ENCODE peak calls at places on chromosome 5, in six cellular contexts. One of them, this sample, is unnamed.
A peak's percentile ranks its signal among the peaks of the same experiment; 100 is the strongest.

GRCh38 chr5:126937796-126938195 is 92.6 kb downstream of the MARCHF3 start:
- DNase-seq in tibial nerve: no peak
- DNase-seq in lower leg skin: no peak
- DNase-seq in lower lobe of right lung: no peak
- DNase-seq in right lobe of liver: no peak
- DNase-seq in MM.1S: no peak
- DNase-seq in this sample: no peak

GRCh38 chr5:150513375-150514309 is 5.7 kb downstream of the NDST1 start:
- DNase-seq in tibial nerve: no peak
- DNase-seq in lower leg skin: no peak
- DNase-seq in lower lobe of right lung: no peak
- DNase-seq in right lobe of liver: no peak
- DNase-seq in MM.1S: no peak
- DNase-seq in this sample: no peak

GRCh38 chr5:109611505-109611904 is 78.2 kb upstream of the MAN2A1 start:
- DNase-seq in tibial nerve: no peak
- DNase-seq in lower leg skin: no peak
- DNase-seq in lower lobe of right lung: no peak
- DNase-seq in right lobe of liver: no peak
- DNase-seq in MM.1S: no peak
- DNase-seq in this sample: no peak

GRCh38 chr5:4375640-4376039 is 764.5 kb upstream of the ADAMTS16 start:
- DNase-seq in tibial nerve: no peak
- DNase-seq in lower leg skin: no peak
- DNase-seq in lower lobe of right lung: no peak
- DNase-seq in right lobe of liver: no peak
- DNase-seq in MM.1S: peak; percentile 11
- DNase-seq in this sample: no peak

GRCh38 chr5:132812123-132812948 is 766 bp upstream of the SOWAHA start:
- DNase-seq in tibial nerve: no peak
- DNase-seq in lower leg skin: no peak
- DNase-seq in lower lobe of right lung: no peak
- DNase-seq in right lobe of liver: no peak
- DNase-seq in MM.1S: no peak
- DNase-seq in this sample: no peak

GRCh38 chr5:136016945-136017530 is 11.8 kb upstream of the TGFBI start:
- DNase-seq in tibial nerve: no peak
- DNase-seq in lower leg skin: no peak
- DNase-seq in lower lobe of right lung: no peak
- DNase-seq in right lobe of liver: no peak
- DNase-seq in MM.1S: no peak
- DNase-seq in this sample: peak; percentile 65

GRCh38 chr5:1388383-1388967 is 43.6 kb upstream of the CLPTM1L start:
- DNase-seq in tibial nerve: no peak
- DNase-seq in lower leg skin: no peak
- DNase-seq in lower lobe of right lung: no peak
- DNase-seq in right lobe of liver: no peak
- DNase-seq in MM.1S: no peak
- DNase-seq in this sample: no peak

GRCh38 chr5:125883223-125883622 is 540.0 kb upstream of the GRAMD2B start:
- DNase-seq in tibial nerve: no peak
- DNase-seq in lower leg skin: no peak
- DNase-seq in lower lobe of right lung: no peak
- DNase-seq in right lobe of liver: no peak
- DNase-seq in MM.1S: no peak
- DNase-seq in this sample: no peak

GRCh38 chr5:105506692-105507277 is 1944.2 kb upstream of the NUDT12 start:
- DNase-seq in tibial nerve: no peak
- DNase-seq in lower leg skin: no peak
- DNase-seq in lower lobe of right lung: no peak
- DNase-seq in right lobe of liver: no peak
- DNase-seq in MM.1S: peak; percentile 16
- DNase-seq in this sample: no peak

GRCh38 chr5:164002214-164002613 is 496.8 kb downstream of the MAT2B start:
- DNase-seq in tibial nerve: no peak
- DNase-seq in lower leg skin: no peak
- DNase-seq in lower lobe of right lung: no peak
- DNase-seq in right lobe of liver: no peak
- DNase-seq in MM.1S: peak; percentile 23
- DNase-seq in this sample: no peak

GRCh38 chr5:148969291-148969690 is 93.6 kb downstream of the SH3TC2 start:
- DNase-seq in tibial nerve: no peak
- DNase-seq in lower leg skin: no peak
- DNase-seq in lower lobe of right lung: no peak
- DNase-seq in right lobe of liver: no peak
- DNase-seq in MM.1S: no peak
- DNase-seq in this sample: no peak
- TF ChIP-seq CTCF in tibial nerve: no peak
- TF ChIP-seq CTCF in lower leg skin: no peak
- TF ChIP-seq CTCF in lower lobe of right lung: no peak
- TF ChIP-seq CTCF in right lobe of liver: no peak
- TF ChIP-seq CTCF in MM.1S: no peak
- TF ChIP-seq CTCF in this sample: no peak

DNA sequence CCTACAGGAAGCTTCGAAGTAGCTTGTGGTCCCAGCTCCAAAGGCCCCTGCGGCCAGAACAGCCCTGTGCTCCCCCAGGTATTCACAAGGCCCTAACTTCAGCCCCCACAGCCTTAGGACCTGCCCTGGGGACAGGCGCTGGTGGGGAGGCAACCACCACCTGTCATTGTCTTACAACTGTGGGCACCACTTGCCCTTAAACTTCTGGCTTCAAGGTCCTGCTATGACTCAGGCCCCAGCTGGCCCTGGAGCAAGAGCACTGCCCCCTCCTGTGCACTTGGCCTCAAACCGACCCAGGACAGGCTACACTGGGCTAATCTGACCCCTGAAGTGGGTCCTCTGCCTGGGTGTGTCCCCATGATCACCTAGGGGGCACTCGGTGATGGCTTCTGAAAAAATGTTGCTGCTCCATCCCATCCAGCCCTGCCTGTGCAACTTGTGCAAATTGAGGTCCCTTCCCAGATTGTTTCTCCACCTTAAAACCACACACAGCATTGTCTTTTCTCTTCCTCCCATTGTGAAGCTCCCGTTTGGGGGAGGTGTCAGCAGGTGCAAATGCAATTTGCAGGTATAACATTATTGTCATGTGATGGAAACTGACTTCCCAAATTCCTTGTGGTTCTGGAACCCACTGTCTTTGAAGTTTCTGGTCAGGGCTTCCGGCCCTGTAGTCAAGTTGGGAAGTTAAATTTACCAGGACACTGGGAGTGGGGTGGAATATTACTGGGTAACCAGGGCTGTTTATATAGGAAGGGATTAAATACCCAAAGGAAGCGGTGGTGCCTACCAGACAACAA is 1.1 kb upstream of the PROB1 start:
- DNase-seq in tibial nerve: no peak
- DNase-seq in lower leg skin: no peak
- DNase-seq in lower lobe of right lung: no peak
- DNase-seq in right lobe of liver: no peak
- DNase-seq in MM.1S: no peak
- DNase-seq in this sample: no peak
- TF ChIP-seq CTCF in tibial nerve: no peak
- TF ChIP-seq CTCF in lower leg skin: no peak
- TF ChIP-seq CTCF in lower lobe of right lung: no peak
- TF ChIP-seq CTCF in right lobe of liver: no peak
- TF ChIP-seq CTCF in MM.1S: no peak
- TF ChIP-seq CTCF in this sample: no peak

GRCh38 chr5:43396762-43397304 is 15.4 kb downstream of the CCL28 start:
- DNase-seq in tibial nerve: peak; percentile 19
- DNase-seq in lower leg skin: peak; percentile 43
- DNase-seq in lower lobe of right lung: peak; percentile 80
- DNase-seq in right lobe of liver: peak; percentile 77
- DNase-seq in MM.1S: peak; percentile 11
- DNase-seq in this sample: no peak

GRCh38 chr5:43401827-43402226 is 10.4 kb downstream of the CCL28 start:
- DNase-seq in tibial nerve: no peak
- DNase-seq in lower leg skin: no peak
- DNase-seq in lower lobe of right lung: no peak
- DNase-seq in right lobe of liver: no peak
- DNase-seq in MM.1S: no peak
- DNase-seq in this sample: no peak

DNA sequence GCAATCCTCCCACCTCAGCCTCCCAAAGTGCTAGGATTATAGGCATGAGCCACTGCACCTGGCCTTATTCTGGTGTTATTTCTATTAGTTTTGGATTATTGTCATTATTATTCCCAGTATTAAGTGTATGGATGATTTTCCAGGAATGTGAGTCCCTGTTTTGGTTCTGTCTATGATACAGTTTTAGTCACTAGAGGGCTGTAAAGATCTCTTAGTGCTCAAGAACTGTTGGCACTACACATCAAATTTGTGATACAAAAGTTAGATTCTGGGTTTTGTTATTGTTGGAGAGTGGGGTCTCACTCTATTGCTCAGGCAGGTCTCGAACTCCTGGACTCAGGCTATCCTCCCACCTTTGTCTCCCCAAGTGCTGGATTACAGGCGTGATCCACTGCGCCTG is 12.1 kb downstream of the CCL28 start:
- DNase-seq in tibial nerve: no peak
- DNase-seq in lower leg skin: no peak
- DNase-seq in lower lobe of right lung: no peak
- DNase-seq in right lobe of liver: no peak
- DNase-seq in MM.1S: no peak
- DNase-seq in this sample: no peak
- TF ChIP-seq CTCF in tibial nerve: peak; percentile 11
- TF ChIP-seq CTCF in lower leg skin: no peak
- TF ChIP-seq CTCF in lower lobe of right lung: no peak
- TF ChIP-seq CTCF in right lobe of liver: peak; percentile 56
- TF ChIP-seq CTCF in MM.1S: no peak
- TF ChIP-seq CTCF in this sample: no peak

GRCh38 chr5:115389799-115390382 is 93.4 kb upstream of the CCDC112 start:
- DNase-seq in tibial nerve: no peak
- DNase-seq in lower leg skin: no peak
- DNase-seq in lower lobe of right lung: peak; percentile 59
- DNase-seq in right lobe of liver: no peak
- DNase-seq in MM.1S: no peak
- DNase-seq in this sample: no peak
- TF ChIP-seq CTCF in tibial nerve: no peak
- TF ChIP-seq CTCF in lower leg skin: no peak
- TF ChIP-seq CTCF in lower lobe of right lung: peak; percentile 39
- TF ChIP-seq CTCF in right lobe of liver: no peak
- TF ChIP-seq CTCF in MM.1S: peak; percentile 8
- TF ChIP-seq CTCF in this sample: no peak

GRCh38 chr5:31481531-31481930 is 50.4 kb downstream of the DROSHA start:
- DNase-seq in tibial nerve: no peak
- DNase-seq in lower leg skin: no peak
- DNase-seq in lower lobe of right lung: no peak
- DNase-seq in right lobe of liver: no peak
- DNase-seq in MM.1S: no peak
- DNase-seq in this sample: no peak

GRCh38 chr5:31492824-31493223 is 39.1 kb downstream of the DROSHA start:
- DNase-seq in tibial nerve: no peak
- DNase-seq in lower leg skin: no peak
- DNase-seq in lower lobe of right lung: no peak
- DNase-seq in right lobe of liver: no peak
- DNase-seq in MM.1S: no peak
- DNase-seq in this sample: no peak

GRCh38 chr5:31485376-31486207 is 46.3 kb downstream of the DROSHA start:
- DNase-seq in tibial nerve: no peak
- DNase-seq in lower leg skin: no peak
- DNase-seq in lower lobe of right lung: no peak
- DNase-seq in right lobe of liver: no peak
- DNase-seq in MM.1S: no peak
- DNase-seq in this sample: no peak

DNA sequence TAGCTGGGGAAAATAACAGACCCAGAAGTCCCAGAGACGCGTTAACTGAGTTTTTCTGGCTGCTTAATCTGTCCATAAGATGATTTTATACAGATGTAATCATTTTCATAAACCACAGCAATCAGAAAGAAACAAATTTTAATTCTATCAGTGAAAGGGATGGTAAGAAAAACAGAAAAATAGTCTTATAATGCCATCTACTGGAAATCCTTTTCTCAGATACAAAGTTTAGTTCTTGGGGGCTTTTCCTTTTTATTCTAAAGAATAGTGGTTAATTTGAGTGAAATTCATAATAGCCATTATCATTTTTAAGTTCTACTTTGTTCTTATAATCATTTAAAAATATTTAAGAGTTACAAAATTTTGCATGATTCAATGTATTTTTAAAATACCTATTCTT is 44.4 kb downstream of the DROSHA start:
- DNase-seq in tibial nerve: no peak
- DNase-seq in lower leg skin: no peak
- DNase-seq in lower lobe of right lung: no peak
- DNase-seq in right lobe of liver: no peak
- DNase-seq in MM.1S: no peak
- DNase-seq in this sample: no peak
- TF ChIP-seq CTCF in tibial nerve: no peak
- TF ChIP-seq CTCF in lower leg skin: no peak
- TF ChIP-seq CTCF in lower lobe of right lung: no peak
- TF ChIP-seq CTCF in right lobe of liver: no peak
- TF ChIP-seq CTCF in MM.1S: no peak
- TF ChIP-seq CTCF in this sample: no peak

GRCh38 chr5:39264528-39264927 is 45.2 kb upstream of the FYB1 start:
- DNase-seq in tibial nerve: no peak
- DNase-seq in lower leg skin: no peak
- DNase-seq in lower lobe of right lung: no peak
- DNase-seq in right lobe of liver: no peak
- DNase-seq in MM.1S: peak; percentile 85
- DNase-seq in this sample: no peak
- TF ChIP-seq CTCF in tibial nerve: no peak
- TF ChIP-seq CTCF in lower leg skin: no peak
- TF ChIP-seq CTCF in lower lobe of right lung: no peak
- TF ChIP-seq CTCF in right lobe of liver: no peak
- TF ChIP-seq CTCF in MM.1S: no peak
- TF ChIP-seq CTCF in this sample: no peak

GRCh38 chr5:57950616-57951228 is 468.1 kb upstream of the ACTBL2 start:
- DNase-seq in tibial nerve: no peak
- DNase-seq in lower leg skin: no peak
- DNase-seq in lower lobe of right lung: no peak
- DNase-seq in right lobe of liver: no peak
- DNase-seq in MM.1S: no peak
- DNase-seq in this sample: no peak
- TF ChIP-seq CTCF in tibial nerve: no peak
- TF ChIP-seq CTCF in lower leg skin: no peak
- TF ChIP-seq CTCF in lower lobe of right lung: no peak
- TF ChIP-seq CTCF in right lobe of liver: no peak
- TF ChIP-seq CTCF in MM.1S: no peak
- TF ChIP-seq CTCF in this sample: no peak